ENCODE peak calls at places on chromosomes 12 and 14, in eight cellular contexts. C is GM23338, D is HCT116, S is SK-N-SH, K is neural progenitor cell, G is OCI-LY7, Q is PC-3, Y is MM.1S. U is an unnamed sample.

GRCh38 chr12:132429932-132430643 is 59.9 kb upstream of the FBRSL1 start:
- DNase-seq in C (peak), D (peak), S (no peak), K (peak), G (peak), Q (peak), Y (peak), U (peak)

GRCh38 chr12:113950873-113951272 is 15.3 kb downstream of the RBM19 start:
- DNase-seq in C (no peak), D (no peak), S (no peak), K (no peak), G (no peak), Q (no peak), Y (no peak), U (no peak)

GRCh38 chr14:103543721-103544626 is 15.0 kb downstream of the TRMT61A start:
- DNase-seq in C (peak), D (no peak), S (peak), K (peak), G (no peak), Q (no peak), Y (no peak), U (no peak)

GRCh38 chr12:103330672-103331071 is 165.1 kb downstream of the C12orf42 start:
- DNase-seq in C (no peak), D (no peak), S (no peak), K (no peak), G (no peak), Q (no peak), Y (no peak), U (no peak)

GRCh38 chr14:55684956-55685584 is 105.1 kb downstream of the KTN1 start:
- DNase-seq in C (no peak), D (no peak), S (no peak), K (no peak), G (no peak), Q (no peak), Y (no peak), U (no peak)

GRCh38 chr12:113262710-113263109 is 41.4 kb downstream of the TPCN1 start:
- DNase-seq in C (no peak), D (no peak), S (no peak), K (no peak), G (no peak), Q (no peak), Y (no peak), U (no peak)

GRCh38 chr12:116087399-116087798 is 190.1 kb downstream of the MED13L start:
- DNase-seq in C (no peak), D (no peak), S (no peak), K (no peak), G (no peak), Q (no peak), Y (no peak), U (no peak)

GRCh38 chr14:61527325-61528100 is 167.8 kb upstream of the HIF1A start:
- DNase-seq in C (no peak), D (no peak), S (no peak), K (no peak), G (no peak), Q (peak), Y (no peak), U (peak)

GRCh38 chr12:26113853-26114719 is 10.8 kb downstream of the BHLHE41 start:
- DNase-seq in C (peak), D (peak), S (peak), K (peak), G (no peak), Q (peak), Y (peak), U (peak)

GRCh38 chr12:79765157-79765556 is 74.4 kb upstream of the PAWR start:
- DNase-seq in C (no peak), D (no peak), S (no peak), K (no peak), G (no peak), Q (no peak), Y (no peak), U (no peak)

GRCh38 chr12:79764641-79765040 is 73.9 kb upstream of the PAWR start:
- DNase-seq in C (no peak), D (no peak), S (no peak), K (no peak), G (no peak), Q (no peak), Y (no peak), U (no peak)

GRCh38 chr12:79763748-79764452 is 73.1 kb upstream of the PAWR start:
- DNase-seq in C (no peak), D (no peak), S (no peak), K (no peak), G (no peak), Q (no peak), Y (no peak), U (no peak)

GRCh38 chr12:79766705-79767464 is 76.1 kb upstream of the PAWR start:
- DNase-seq in C (no peak), D (no peak), S (no peak), K (no peak), G (no peak), Q (no peak), Y (no peak), U (no peak)

DNA sequence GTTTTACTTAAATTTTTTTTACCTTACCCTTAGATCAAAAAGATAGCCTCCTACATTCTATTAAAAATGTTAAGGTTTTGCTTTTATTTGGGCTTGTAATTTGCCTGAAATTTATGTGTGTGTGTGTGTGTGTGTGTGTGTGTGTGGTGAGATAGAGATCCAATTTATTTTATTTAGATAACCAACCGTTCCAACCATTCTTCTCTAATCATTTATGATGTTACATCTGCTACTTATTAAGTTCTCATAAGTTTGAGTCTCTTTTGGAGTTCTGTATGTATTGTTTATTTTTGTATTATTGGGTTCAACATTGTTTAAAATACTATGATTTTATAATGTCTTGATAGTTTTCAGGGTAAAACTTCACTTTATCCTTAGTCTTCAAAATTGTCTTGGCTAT is 70.6 kb upstream of the PAWR start:
- DNase-seq in C (no peak), D (no peak), S (no peak), K (no peak), G (no peak), Q (no peak), Y (no peak), U (no peak)
- TF ChIP-seq EZH2phosphoT487 in C (no peak), D (no peak), S (no peak), K (no peak), G (no peak), Q (no peak), Y (no peak), U (no peak)

GRCh38 chr12:69585189-69586062 is at the start of gene CCT2:
- DNase-seq in C (peak), D (peak), S (peak), K (peak), G (peak), Q (peak), Y (peak), U (peak)
- TF ChIP-seq CTCF in C (peak), D (peak), S (peak), K (peak), G (peak), Q (peak), Y (peak), U (peak)

GRCh38 chr12:76085159-76085868 is 829 bp upstream of the NAP1L1 start:
- DNase-seq in C (no peak), D (no peak), S (peak), K (no peak), G (peak), Q (no peak), Y (peak), U (peak)

GRCh38 chr12:76084277-76085158 is at the start of gene NAP1L1:
- DNase-seq in C (peak), D (peak), S (peak), K (peak), G (peak), Q (peak), Y (peak), U (peak)

GRCh38 chr12:76081909-76082308 is 2.6 kb downstream of the NAP1L1 start:
- DNase-seq in C (no peak), D (no peak), S (no peak), K (no peak), G (no peak), Q (no peak), Y (no peak), U (no peak)

GRCh38 chr12:76083246-76083735 is 1.2 kb downstream of the NAP1L1 start:
- DNase-seq in C (no peak), D (no peak), S (no peak), K (no peak), G (no peak), Q (no peak), Y (no peak), U (no peak)

DNA sequence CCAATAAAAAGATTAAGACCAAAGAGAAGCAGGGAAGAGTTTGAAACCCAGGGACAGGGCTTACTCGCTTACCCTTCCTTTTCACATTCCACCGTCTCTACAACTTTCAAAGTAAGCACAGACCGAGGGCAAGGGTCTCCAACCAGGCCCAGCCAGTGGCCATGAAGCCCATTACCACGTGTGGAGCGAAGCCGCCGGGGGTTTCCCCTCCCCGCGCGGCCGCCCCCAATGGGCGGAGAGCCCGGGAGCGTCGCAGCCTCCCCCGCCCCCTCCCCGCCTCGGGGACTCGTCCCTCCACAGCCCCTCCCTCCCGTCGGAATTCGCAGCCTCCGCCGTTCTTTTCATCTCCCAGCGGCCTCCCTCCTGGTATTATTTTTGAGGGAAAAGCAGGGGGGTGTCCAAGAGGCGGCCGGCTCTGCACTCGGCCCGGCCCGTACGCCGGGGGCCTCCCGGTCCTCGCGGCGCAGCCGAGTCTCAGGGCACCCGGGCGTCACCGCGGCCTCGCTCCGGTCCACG is 666 bp downstream of the NAP1L1 start:
- DNase-seq in C (peak), D (no peak), S (peak), K (peak), G (peak), Q (peak), Y (peak), U (peak)
- TF ChIP-seq EZH2phosphoT487 in C (no peak), D (no peak), S (no peak), K (no peak), G (no peak), Q (no peak), Y (no peak), U (no peak)

DNA sequence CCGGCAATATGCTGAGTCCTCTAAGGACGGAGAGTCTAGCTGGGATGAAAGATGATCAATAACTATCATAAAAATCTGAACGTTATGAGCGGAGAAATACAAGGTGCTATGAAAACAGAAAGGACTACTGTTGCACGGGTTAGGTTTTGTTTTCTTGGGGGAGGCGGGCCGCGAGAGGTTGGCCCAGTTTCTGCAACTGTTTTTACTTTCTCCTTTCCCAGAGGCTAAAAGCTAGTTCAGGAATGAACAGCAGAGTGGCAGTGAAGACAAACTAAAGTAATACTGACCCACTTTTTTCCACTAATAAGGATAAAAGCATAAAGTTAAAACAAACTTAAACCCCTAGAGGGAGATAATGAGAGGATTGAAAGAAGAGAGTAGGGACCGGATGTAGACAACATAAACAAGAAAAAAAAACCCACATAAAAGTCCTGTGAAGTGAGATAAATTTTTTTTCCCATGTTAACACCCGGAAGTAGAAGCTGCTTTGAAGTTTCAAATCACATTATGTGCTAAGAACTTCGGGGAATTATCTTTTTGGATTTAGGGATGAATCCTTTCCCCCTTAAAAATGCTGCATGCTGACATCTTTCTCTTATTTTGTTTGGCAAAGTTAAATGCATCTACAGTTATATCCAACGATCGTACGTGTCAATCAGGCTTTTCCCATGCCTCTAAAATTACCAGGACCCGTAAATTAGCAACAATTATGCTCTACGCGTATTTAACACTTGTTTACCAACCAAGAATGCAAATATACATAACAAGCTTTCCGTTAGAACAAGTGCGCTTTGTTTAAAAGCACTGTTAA is 1.0 kb upstream of the CDK17 start:
- DNase-seq in C (peak), D (peak), S (peak), K (peak), G (peak), Q (peak), Y (peak), U (peak)
- TF ChIP-seq CTCF in C (peak), D (peak), S (peak), K (peak), G (peak), Q (peak), Y (peak), U (peak)

GRCh38 chr12:46959484-46959883 is 119.9 kb upstream of the PCED1B start:
- DNase-seq in C (no peak), D (peak), S (no peak), K (no peak), G (no peak), Q (peak), Y (no peak), U (no peak)

GRCh38 chr12:46963977-46964376 is 115.4 kb upstream of the PCED1B start:
- DNase-seq in C (no peak), D (no peak), S (no peak), K (no peak), G (no peak), Q (peak), Y (no peak), U (no peak)

GRCh38 chr12:46965137-46965536 is 114.3 kb upstream of the PCED1B start:
- DNase-seq in C (no peak), D (no peak), S (no peak), K (no peak), G (no peak), Q (no peak), Y (no peak), U (no peak)

GRCh38 chr12:46965880-46966279 is 113.5 kb upstream of the PCED1B start:
- DNase-seq in C (no peak), D (no peak), S (no peak), K (peak), G (no peak), Q (no peak), Y (no peak), U (no peak)

DNA sequence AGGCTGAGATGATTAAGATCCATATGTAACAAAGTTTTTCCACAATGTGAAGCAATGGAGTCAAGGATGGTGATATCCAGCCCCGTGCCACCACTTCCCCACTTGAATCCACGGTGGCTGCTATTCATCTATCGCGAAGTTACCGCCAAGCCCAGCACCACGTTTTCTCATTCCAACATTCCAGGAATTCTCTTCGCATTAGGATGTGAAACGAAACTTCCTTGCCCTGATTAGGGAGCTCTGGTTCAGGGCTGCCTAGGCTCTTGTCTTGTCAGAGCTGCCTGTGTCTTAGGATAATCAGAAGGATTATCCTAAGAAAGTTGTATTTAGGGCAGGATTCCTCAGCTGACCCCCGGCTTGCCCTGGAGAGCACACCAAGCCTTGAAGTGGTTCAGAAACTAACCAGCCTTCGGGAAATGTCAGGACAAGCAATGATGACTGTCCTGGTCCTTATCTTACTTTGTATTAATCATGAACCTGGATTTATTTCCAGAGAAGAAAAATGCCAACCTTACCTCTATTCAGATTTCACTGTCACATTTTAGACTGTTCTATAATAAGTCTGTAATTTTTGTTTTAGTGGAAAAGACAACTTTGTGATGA is 114.8 kb upstream of the PCED1B start:
- DNase-seq in C (peak), D (no peak), S (no peak), K (peak), G (no peak), Q (no peak), Y (no peak), U (peak)
- TF ChIP-seq EZH2phosphoT487 in C (no peak), D (no peak), S (no peak), K (no peak), G (no peak), Q (no peak), Y (no peak), U (no peak)

GRCh38 chr14:53979747-53980642 is 23.4 kb upstream of the BMP4 start:
- DNase-seq in C (peak), D (no peak), S (no peak), K (no peak), G (no peak), Q (no peak), Y (no peak), U (no peak)
- TF ChIP-seq CTCF in C (no peak), D (no peak), S (no peak), K (no peak), G (no peak), Q (no peak), Y (no peak), U (no peak)

DNA sequence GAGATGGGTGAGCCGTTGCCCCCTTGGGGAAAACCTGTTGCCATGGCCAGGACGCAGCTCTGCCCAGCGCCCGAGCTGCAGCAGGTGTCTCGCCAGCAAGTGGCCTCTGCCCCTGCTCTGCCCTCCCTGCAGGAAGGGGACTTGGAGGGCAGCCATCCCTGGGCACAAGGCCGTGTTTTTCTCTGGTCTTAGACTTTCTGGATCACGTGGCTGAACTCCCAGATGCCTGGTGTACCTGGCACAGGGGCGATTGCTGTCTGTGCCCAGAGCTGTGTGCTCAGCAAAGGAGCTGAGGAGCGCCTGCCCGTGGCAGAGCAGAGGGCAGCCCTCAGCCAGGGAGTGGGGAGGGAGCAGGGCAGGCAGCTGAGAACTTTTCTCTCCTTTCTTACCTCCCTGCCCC is 38.0 kb downstream of the TMEM63C start:
- DNase-seq in C (no peak), D (no peak), S (no peak), K (no peak), G (no peak), Q (no peak), Y (no peak), U (no peak)
- TF ChIP-seq EZH2phosphoT487 in C (no peak), D (no peak), S (no peak), K (no peak), G (no peak), Q (no peak), Y (no peak), U (no peak)

GRCh38 chr14:38221077-38221476 is 13.4 kb downstream of the SSTR1 start:
- DNase-seq in C (no peak), D (no peak), S (no peak), K (no peak), G (no peak), Q (no peak), Y (no peak), U (no peak)

GRCh38 chr14:38225946-38226345 is 18.2 kb downstream of the SSTR1 start:
- DNase-seq in C (no peak), D (no peak), S (no peak), K (no peak), G (no peak), Q (no peak), Y (no peak), U (no peak)

GRCh38 chr14:38224328-38224727 is 16.6 kb downstream of the SSTR1 start:
- DNase-seq in C (no peak), D (no peak), S (no peak), K (no peak), G (no peak), Q (no peak), Y (no peak), U (no peak)

DNA sequence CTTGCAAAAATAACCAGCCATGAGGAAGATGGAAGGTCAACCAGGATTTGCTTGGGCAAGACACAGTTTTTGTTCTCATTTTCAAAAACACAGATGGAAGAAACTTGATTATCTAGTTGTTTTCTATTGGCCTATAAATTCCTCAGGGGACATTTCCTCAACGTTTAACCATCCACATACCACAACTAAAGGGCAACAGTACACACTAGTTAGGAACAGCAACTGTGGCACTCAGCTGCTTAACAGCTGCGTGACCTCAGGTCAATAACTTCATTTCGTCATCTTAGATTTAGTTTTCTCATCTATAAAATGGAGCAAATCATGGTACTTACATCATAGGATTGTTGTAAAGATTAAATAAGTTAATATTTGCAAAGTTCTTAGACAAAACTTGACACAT is 18.7 kb downstream of the SSTR1 start:
- DNase-seq in C (no peak), D (no peak), S (no peak), K (no peak), G (no peak), Q (no peak), Y (no peak), U (no peak)
- TF ChIP-seq CTCF in C (no peak), D (no peak), S (no peak), K (no peak), G (no peak), Q (no peak), Y (no peak), U (no peak)

GRCh38 chr12:101667591-101667990 is 29.8 kb upstream of the CHPT1 start:
- DNase-seq in C (no peak), D (no peak), S (no peak), K (no peak), G (no peak), Q (no peak), Y (no peak), U (no peak)

GRCh38 chr12:101671157-101671791 is 26.2 kb upstream of the CHPT1 start:
- DNase-seq in C (no peak), D (no peak), S (no peak), K (no peak), G (peak), Q (no peak), Y (peak), U (no peak)

GRCh38 chr12:101666017-101666728 is 31.3 kb upstream of the CHPT1 start:
- DNase-seq in C (no peak), D (no peak), S (no peak), K (no peak), G (no peak), Q (no peak), Y (no peak), U (no peak)

GRCh38 chr12:101671839-101672238 is 25.6 kb upstream of the CHPT1 start:
- DNase-seq in C (no peak), D (no peak), S (no peak), K (no peak), G (no peak), Q (no peak), Y (no peak), U (no peak)

GRCh38 chr12:101670007-101670671 is 27.3 kb upstream of the CHPT1 start:
- DNase-seq in C (peak), D (peak), S (peak), K (peak), G (peak), Q (peak), Y (peak), U (peak)
- TF ChIP-seq EZH2phosphoT487 in C (no peak), D (no peak), S (no peak), K (no peak), G (no peak), Q (no peak), Y (no peak), U (no peak)